ENCODE peak calls at places on chromosomes 2 and 18, in seven cellular contexts. Z is HepG2, J is HCT116, A is GM12878, M is K562, K is SK-N-SH, H is H1. P is an unnamed sample.

GRCh38 chr2:170770008-170770303 is 222 bp upstream of the ERICH2 start:
- DNase-seq in M (no peak), J (no peak), K (no peak), Z (no peak), H (no peak), A (no peak), P (no peak)

GRCh38 chr2:181311841-181312240 is 145.3 kb upstream of the ITGA4 start:
- DNase-seq in M (no peak), K (no peak), A (no peak), J (no peak), H (no peak), Z (no peak), P (no peak)

GRCh38 chr2:162107361-162107901 is 33.4 kb upstream of the DPP4 start:
- DNase-seq in M (no peak), A (no peak), H (no peak), K (no peak), Z (peak), J (no peak), P (no peak)

GRCh38 chr18:79506191-79507075 is 110.7 kb downstream of the NFATC1 start:
- DNase-seq in J (no peak), H (no peak), K (no peak), A (no peak), Z (no peak), M (no peak), P (no peak)

GRCh38 chr18:10242922-10243680 is 211.3 kb upstream of the APCDD1 start:
- DNase-seq in J (no peak), H (no peak), M (peak), K (no peak), Z (no peak), A (no peak), P (no peak)

GRCh38 chr2:33378551-33379220 is 97.8 kb upstream of the RASGRP3 start:
- DNase-seq in K (no peak), H (no peak), M (no peak), Z (no peak), A (no peak), J (no peak), P (no peak)

GRCh38 chr2:27135471-27135955 is 1.1 kb upstream of the PREB start:
- DNase-seq in M (no peak), A (no peak), Z (no peak), J (no peak), K (no peak), H (no peak), P (no peak)

GRCh38 chr2:236507393-236508085 is 62.1 kb upstream of the ACKR3 start:
- DNase-seq in M (no peak), A (no peak), Z (no peak), H (peak), J (no peak), K (peak), P (no peak)

GRCh38 chr2:173706936-173707335 is 258.2 kb downstream of the SP3 start:
- DNase-seq in Z (no peak), M (no peak), A (no peak), K (no peak), J (no peak), H (no peak), P (no peak)

GRCh38 chr2:168639024-168639423 is 163.4 kb upstream of the NOSTRIN start:
- DNase-seq in A (no peak), K (no peak), J (no peak), M (no peak), H (no peak), Z (no peak), P (peak)

GRCh38 chr18:51342815-51343214 is 145.3 kb upstream of the MEX3C start:
- DNase-seq in Z (peak), H (no peak), J (no peak), K (no peak), M (peak), A (no peak), P (no peak)

GRCh38 chr2:27721335-27721734 is 50.2 kb upstream of the MRPL33 start:
- DNase-seq in J (peak), Z (peak), H (no peak), K (no peak), M (no peak), A (no peak), P (no peak)

GRCh38 chr2:55616509-55617159 is 788 bp downstream of the PPP4R3B start:
- DNase-seq in M (peak), H (no peak), K (peak), A (no peak), J (no peak), Z (peak), P (peak)

GRCh38 chr2:11393711-11394236 is 49.3 kb upstream of the ROCK2 start:
- DNase-seq in K (no peak), Z (no peak), M (peak), J (no peak), H (no peak), A (no peak), P (no peak)

GRCh38 chr2:42043789-42044394 is 3.9 kb upstream of the PKDCC start:
- DNase-seq in Z (no peak), J (no peak), M (no peak), A (no peak), K (no peak), H (no peak), P (no peak)

GRCh38 chr18:29057703-29058102 is 880.8 kb upstream of the CDH2 start:
- DNase-seq in J (no peak), Z (no peak), M (no peak), K (no peak), H (no peak), A (no peak), P (no peak)

GRCh38 chr18:44036500-44036899 is 644.2 kb upstream of the SETBP1 start:
- DNase-seq in J (no peak), M (no peak), A (no peak), Z (no peak), H (no peak), K (peak), P (peak)

GRCh38 chr2:215808996-215809395 is 204.4 kb downstream of the MREG start:
- DNase-seq in H (no peak), M (no peak), Z (no peak), A (no peak), K (no peak), J (no peak), P (no peak)

GRCh38 chr2:162524192-162524591 is 180.3 kb downstream of the GCA start:
- DNase-seq in A (no peak), M (no peak), Z (peak), J (no peak), H (no peak), K (no peak), P (no peak)

GRCh38 chr2:39671606-39672005 is 5.9 kb downstream of the TMEM178A start:
- DNase-seq in K (no peak), J (no peak), H (no peak), A (no peak), Z (no peak), M (no peak), P (no peak)

GRCh38 chr18:44325903-44326650 is 354.6 kb upstream of the SETBP1 start:
- DNase-seq in H (peak), J (no peak), Z (no peak), A (no peak), M (peak), K (peak), P (peak)

GRCh38 chr2:237060518-237061312 is 25.0 kb upstream of the COPS8 start:
- DNase-seq in A (no peak), J (peak), K (peak), Z (peak), H (no peak), M (peak), P (peak)

GRCh38 chr18:48843596-48843995 is 107.2 kb downstream of the SMAD7 start:
- DNase-seq in Z (no peak), J (no peak), A (no peak), K (no peak), H (no peak), M (no peak), P (no peak)

GRCh38 chr2:191845248-191845715 is 1.6 kb downstream of the CAVIN2 start:
- DNase-seq in J (no peak), M (peak), K (no peak), Z (peak), H (no peak), A (no peak), P (no peak)

GRCh38 chr2:34242741-34243123 is 643.6 kb upstream of the FAM98A start:
- DNase-seq in H (no peak), Z (no peak), J (no peak), K (no peak), M (no peak), A (no peak), P (no peak)

GRCh38 chr18:74778191-74778847 is 180.6 kb downstream of the ZNF407 start:
- DNase-seq in J (no peak), M (peak), H (no peak), A (no peak), Z (no peak), K (no peak), P (no peak)

GRCh38 chr2:177283871-177284270 is 19.3 kb upstream of the NFE2L2 start:
- DNase-seq in M (no peak), Z (no peak), A (no peak), J (no peak), K (no peak), H (no peak), P (no peak)

GRCh38 chr2:152924722-152925121 is 206.3 kb downstream of the ARL6IP6 start:
- DNase-seq in A (no peak), H (no peak), J (no peak), Z (no peak), M (no peak), K (no peak), P (peak)

GRCh38 chr2:130837175-130837810 is 579 bp downstream of the ARHGEF4 start:
- DNase-seq in K (no peak), A (no peak), Z (no peak), J (no peak), H (no peak), M (no peak), P (no peak)

GRCh38 chr2:181141676-181142075 is 161.3 kb downstream of the UBE2E3 start:
- DNase-seq in J (no peak), M (no peak), Z (no peak), H (no peak), K (no peak), A (no peak), P (no peak)

GRCh38 chr2:12737226-12738111 is 20.7 kb downstream of the TRIB2 start:
- DNase-seq in J (no peak), H (no peak), Z (no peak), K (no peak), M (no peak), A (no peak), P (no peak)

GRCh38 chr18:60377778-60378469 is 5.3 kb upstream of the MC4R start:
- DNase-seq in A (no peak), M (no peak), Z (no peak), H (no peak), J (no peak), K (no peak), P (no peak)

GRCh38 chr2:232142049-232142448 is 180.5 kb downstream of the DIS3L2 start:
- DNase-seq in M (peak), A (no peak), H (no peak), J (peak), Z (peak), K (peak), P (peak)

GRCh38 chr2:239889641-239890055 is 135.5 kb downstream of the NDUFA10 start:
- DNase-seq in K (no peak), A (no peak), H (no peak), Z (no peak), J (no peak), M (no peak), P (no peak)

GRCh38 chr2:162022290-162022945 is 51.6 kb downstream of the DPP4 start:
- DNase-seq in K (no peak), J (no peak), H (no peak), Z (peak), A (no peak), M (no peak), P (no peak)

GRCh38 chr18:25074925-25075693 is 276.9 kb downstream of the ZNF521 start:
- DNase-seq in M (no peak), A (no peak), H (no peak), Z (no peak), J (no peak), K (no peak), P (no peak)

GRCh38 chr2:199692489-199692888 is 158.5 kb downstream of the FTCDNL1 start:
- DNase-seq in J (no peak), Z (peak), M (no peak), K (peak), H (no peak), A (no peak), P (peak)

GRCh38 chr18:2878656-2879330 is 32.0 kb downstream of the EMILIN2 start:
- DNase-seq in A (no peak), M (no peak), K (no peak), Z (no peak), J (no peak), H (no peak), P (no peak)

GRCh38 chr18:22166070-22166972 is 3.1 kb upstream of the GATA6 start:
- DNase-seq in A (no peak), H (no peak), M (no peak), K (peak), Z (no peak), J (no peak), P (no peak)

GRCh38 chr18:22163432-22163831 is 6.0 kb upstream of the GATA6 start:
- DNase-seq in A (no peak), Z (no peak), K (no peak), M (no peak), J (no peak), H (no peak), P (peak)

GRCh38 chr18:22165049-22165602 is 4.3 kb upstream of the GATA6 start:
- DNase-seq in Z (no peak), J (no peak), A (no peak), K (peak), M (no peak), H (no peak), P (no peak)

GRCh38 chr18:22165603-22166069 is 3.8 kb upstream of the GATA6 start:
- DNase-seq in J (no peak), K (no peak), M (no peak), Z (no peak), H (no peak), A (no peak), P (no peak)

DNA sequence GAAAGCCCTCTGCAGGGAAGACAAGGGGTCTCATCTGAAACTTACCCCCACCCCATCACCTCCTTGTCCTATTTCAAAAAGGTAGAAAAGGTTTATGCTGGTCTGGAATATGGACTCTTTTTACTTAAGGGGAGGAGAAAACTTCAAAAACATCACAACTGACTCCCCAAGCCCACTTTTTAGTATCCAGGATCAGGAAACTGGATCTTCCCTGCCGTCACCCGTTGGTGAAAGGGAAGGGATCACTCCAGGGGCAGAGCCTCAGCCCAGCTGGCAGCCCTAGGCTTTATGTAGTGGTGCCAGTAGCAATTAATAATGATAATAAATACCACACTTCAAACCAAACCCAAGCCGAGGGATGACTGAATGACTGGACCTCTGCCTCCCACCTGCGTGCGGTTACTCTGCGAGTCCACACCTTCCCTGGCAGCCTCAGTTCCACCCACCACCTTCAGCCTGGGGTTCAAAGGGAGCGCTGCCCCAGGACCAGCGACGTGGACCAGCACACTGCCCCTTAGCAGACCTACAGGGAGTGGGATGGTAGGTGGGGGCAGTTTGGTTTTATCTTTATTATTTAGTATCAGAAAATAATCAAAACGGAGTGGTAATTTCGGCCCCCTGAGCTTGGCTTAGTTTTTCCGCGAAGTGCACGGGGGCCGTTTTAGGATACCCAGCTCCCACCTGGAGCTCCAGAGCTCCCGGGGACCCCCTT is 4.9 kb upstream of the GATA6 start:
- DNase-seq in M (no peak), A (no peak), J (no peak), Z (no peak), K (no peak), H (no peak), P (no peak)
- TF ChIP-seq JUND in M (no peak), A (no peak), J (no peak), Z (no peak), K (no peak), H (no peak), P (no peak)

DNA sequence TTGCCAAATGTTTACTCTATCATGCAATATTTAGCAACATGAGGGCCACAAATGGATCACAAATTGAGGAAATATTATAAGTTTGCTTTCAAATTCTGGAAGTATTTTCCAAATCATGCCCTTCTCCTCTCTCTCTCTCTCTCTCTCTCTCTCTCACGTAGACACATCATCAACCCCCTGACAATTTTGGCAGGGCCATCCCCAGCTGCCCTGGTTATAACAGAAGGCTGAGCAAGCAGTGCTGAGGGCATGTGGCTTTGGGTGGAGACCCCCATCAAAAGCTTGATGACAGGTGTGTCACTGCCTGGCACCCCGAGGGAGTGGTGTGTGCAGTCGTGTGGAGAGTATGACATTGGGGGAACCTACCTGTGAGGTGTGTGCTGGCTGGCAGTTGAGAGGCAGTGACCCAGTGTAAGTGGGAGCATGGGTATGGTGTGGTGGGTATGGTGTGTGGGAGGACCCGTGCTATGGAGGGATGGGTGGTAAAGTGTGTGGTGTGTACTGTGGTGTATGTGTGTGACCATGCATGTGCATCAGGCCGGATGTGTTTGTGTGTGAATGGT is 224.5 kb downstream of the TTC32 start:
- DNase-seq in M (no peak), H (no peak), K (no peak), Z (no peak), A (no peak), J (no peak), P (no peak)
- TF ChIP-seq JUND in M (no peak), H (no peak), K (no peak), Z (no peak), A (no peak), J (no peak), P (no peak)

GRCh38 chr2:96940026-96940601 is 46.3 kb downstream of the FAM178B start:
- DNase-seq in H (no peak), M (no peak), Z (no peak), J (no peak), A (no peak), K (no peak), P (no peak)
- TF ChIP-seq JUND in H (no peak), M (no peak), Z (no peak), J (no peak), A (no peak), K (no peak), P (no peak)

DNA sequence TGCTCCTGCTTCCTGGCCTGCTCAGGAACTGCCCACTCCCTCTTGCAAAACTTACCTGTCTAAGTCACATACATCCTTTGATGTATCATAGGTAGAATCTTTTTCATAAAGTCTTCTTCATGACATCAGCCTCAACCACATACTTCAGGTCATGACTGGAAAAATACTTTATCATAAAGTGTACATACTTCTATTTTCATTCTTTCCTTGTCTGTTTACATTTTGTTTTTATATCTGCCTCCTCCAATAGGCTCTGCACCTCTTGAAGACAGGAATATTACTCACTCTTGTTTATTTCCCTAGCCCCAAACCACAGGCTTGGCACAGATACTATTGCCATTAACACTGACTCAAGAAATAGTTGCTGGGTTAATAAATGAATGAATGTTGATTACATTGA is 43.6 kb upstream of the ZNF804A start:
- DNase-seq in K (no peak), Z (no peak), M (no peak), H (no peak), A (no peak), J (no peak), P (peak)
- TF ChIP-seq JUND in K (no peak), Z (no peak), M (no peak), H (no peak), A (no peak), J (no peak), P (no peak)

GRCh38 chr2:126902152-126902835 is 3.6 kb downstream of the TEX51 start:
- DNase-seq in H (no peak), Z (no peak), K (no peak), M (no peak), J (no peak), A (no peak), P (no peak)
- TF ChIP-seq JUND in H (no peak), Z (no peak), K (no peak), M (no peak), J (no peak), A (no peak), P (no peak)

GRCh38 chr2:24682357-24682756 is 110.8 kb downstream of the PTRHD1 start:
- DNase-seq in K (no peak), M (peak), H (no peak), Z (no peak), A (no peak), J (no peak), P (no peak)
- TF ChIP-seq JUND in K (no peak), M (no peak), H (no peak), Z (no peak), A (no peak), J (no peak), P (no peak)

GRCh38 chr2:101872480-101872879 is 119.3 kb upstream of the IL1R2 start:
- DNase-seq in H (no peak), M (no peak), K (no peak), A (no peak), J (no peak), Z (no peak), P (no peak)

GRCh38 chr2:101870444-101870843 is 121.3 kb upstream of the IL1R2 start:
- DNase-seq in Z (no peak), J (no peak), M (no peak), H (no peak), K (no peak), A (no peak), P (no peak)

GRCh38 chr2:101871480-101871879 is 120.3 kb upstream of the IL1R2 start:
- DNase-seq in H (no peak), M (no peak), A (no peak), Z (no peak), K (no peak), J (no peak), P (no peak)

GRCh38 chr2:101874069-101874468 is 117.7 kb upstream of the IL1R2 start:
- DNase-seq in J (no peak), A (no peak), Z (no peak), K (no peak), H (no peak), M (no peak), P (no peak)

GRCh38 chr2:101873543-101873942 is 118.2 kb upstream of the IL1R2 start:
- DNase-seq in M (peak), K (peak), Z (peak), J (no peak), H (no peak), A (no peak), P (no peak)
- TF ChIP-seq JUND in M (no peak), K (no peak), Z (no peak), J (no peak), H (no peak), A (no peak), P (no peak)